ENCODE peak calls at places on chromosomes 12 and 14, in six cellular contexts. M, V, C, O, X and Q are unnamed samples.

GRCh38 chr12:9405861-9406563 is 197.8 kb upstream of the PZP start:
- DNase-seq in M (no peak), V (no peak), C (no peak), O (no peak), X (no peak), Q (no peak)

GRCh38 chr14:103188691-103189480 is 65.6 kb downstream of the TNFAIP2 start:
- DNase-seq in M (peak; percentile 12), V (no peak), C (no peak), O (no peak), X (peak; percentile 31), Q (peak; percentile 33)

GRCh38 chr12:47033081-47033480 is 46.3 kb upstream of the PCED1B start:
- DNase-seq in M (no peak), V (no peak), C (no peak), O (no peak), X (no peak), Q (peak; percentile 28)

GRCh38 chr14:51188566-51189185 is 51.4 kb upstream of the TMX1 start:
- DNase-seq in M (no peak), V (no peak), C (no peak), O (no peak), X (no peak), Q (peak; percentile 34)

GRCh38 chr12:80356092-80356491 is 87.9 kb upstream of the PTPRQ start:
- DNase-seq in M (no peak), V (no peak), C (no peak), O (no peak), X (peak; percentile 19), Q (peak; percentile 7)

GRCh38 chr14:68283378-68284123 is 464.0 kb downstream of the RAD51B start:
- DNase-seq in M (peak; percentile 11), V (no peak), C (peak; percentile 78), O (no peak), X (peak; percentile 97), Q (no peak)

GRCh38 chr14:87810711-87811110 is 182.3 kb downstream of the GALC start:
- DNase-seq in M (no peak), V (no peak), C (no peak), O (no peak), X (peak; percentile 15), Q (no peak)

GRCh38 chr12:42474391-42474790 is 115.2 kb downstream of the PRICKLE1 start:
- DNase-seq in M (no peak), V (peak; percentile 92), C (no peak), O (no peak), X (no peak), Q (peak; percentile 61)

GRCh38 chr12:24078318-24078765 is 128.9 kb upstream of the SOX5 start:
- DNase-seq in M (no peak), V (no peak), C (no peak), O (no peak), X (no peak), Q (no peak)